ENCODE peak calls at places on chromosomes 4 and X, in six cellular contexts. U, N, X, Q, J and E are unnamed samples.

GRCh38 chr4:152679414-152680281 is at the start of gene TMEM154:
- DNase-seq in U (peak), N (no peak), X (peak), Q (peak), J (peak), E (peak)

GRCh38 chr4:182914357-182914756 is 2.8 kb downstream of the DCTD start:
- DNase-seq in U (no peak), N (no peak), X (no peak), Q (no peak), J (no peak), E (no peak)

GRCh38 chrX:77447339-77448149 is at the start of gene FGF16:
- DNase-seq in U (no peak), N (no peak), X (no peak), Q (no peak), J (no peak), E (no peak)

GRCh38 chrX:82813671-82814078 is 694.4 kb upstream of the POU3F4 start:
- DNase-seq in U (no peak), N (no peak), X (peak), Q (no peak), J (peak), E (peak)

GRCh38 chr4:11423465-11423864 is 5.2 kb downstream of the HS3ST1 start:
- DNase-seq in U (no peak), N (no peak), X (peak), Q (no peak), J (no peak), E (no peak)

GRCh38 chrX:2584659-2585470 is 84.1 kb upstream of the DHRSX start:
- DNase-seq in U (no peak), N (no peak), X (no peak), Q (no peak), J (no peak), E (no peak)

GRCh38 chrX:77014655-77015377 is 432.4 kb upstream of the FGF16 start:
- DNase-seq in U (peak), N (no peak), X (no peak), Q (no peak), J (no peak), E (no peak)

GRCh38 chr4:55866290-55866907 is 13.0 kb downstream of the EXOC1 start:
- DNase-seq in U (no peak), N (peak), X (peak), Q (no peak), J (peak), E (peak)

GRCh38 chr4:6902318-6903042 is 7.1 kb upstream of the TBC1D14 start:
- DNase-seq in U (no peak), N (no peak), X (no peak), Q (no peak), J (no peak), E (no peak)

GRCh38 chr4:164700471-164700870 is 53.5 kb upstream of the SMIM31 start:
- DNase-seq in U (peak), N (no peak), X (no peak), Q (no peak), J (no peak), E (no peak)

GRCh38 chr4:21469438-21470032 is 479.0 kb downstream of the KCNIP4 start:
- DNase-seq in U (no peak), N (no peak), X (peak), Q (no peak), J (peak), E (peak)

GRCh38 chr4:4384837-4385236 is 2.1 kb upstream of the NSG1 start:
- DNase-seq in U (no peak), N (no peak), X (peak), Q (no peak), J (no peak), E (peak)